ENCODE peak calls at places on chromosomes 11 and 22, in nine cellular contexts. V, C, A, S, J, P, T, U and E are unnamed samples.

GRCh38 chr11:122524532-122524882 is 131.0 kb upstream of the UBASH3B start:
- DNase-seq in T (no peak), P (no peak), S (no peak), C (no peak), V (no peak), U (no peak), A (no peak), J (no peak), E (no peak)

GRCh38 chr11:18720811-18721575 is 5.0 kb downstream of the IGSF22 start:
- DNase-seq in P (peak), V (peak), J (peak), A (peak), S (peak), C (peak), T (peak), U (peak), E (peak)

GRCh38 chr22:40721266-40721665 is 42.0 kb downstream of the MCHR1 start:
- DNase-seq in S (peak), J (peak), C (peak), P (peak), V (no peak), U (peak), T (no peak), A (peak), E (peak)

GRCh38 chr22:32900856-32901255 is 99.4 kb downstream of the TIMP3 start:
- DNase-seq in V (no peak), S (no peak), P (no peak), U (no peak), T (no peak), C (peak), J (no peak), A (no peak), E (no peak)

GRCh38 chr11:123564225-123564624 is 90.2 kb downstream of the SCN3B start:
- DNase-seq in V (no peak), J (no peak), C (no peak), U (no peak), P (no peak), T (no peak), A (no peak), S (no peak), E (no peak)

GRCh38 chr22:41638748-41639147 is 17.7 kb downstream of the XRCC6 start:
- DNase-seq in S (no peak), J (no peak), V (no peak), C (no peak), P (peak), A (no peak), T (no peak), U (no peak), E (no peak)

GRCh38 chr11:113778111-113778910 is 1.3 kb upstream of the CLDN25 start:
- DNase-seq in P (no peak), S (no peak), U (peak), C (peak), A (peak), T (no peak), J (peak), V (no peak), E (no peak)

GRCh38 chr11:8917157-8917820 is 6.3 kb downstream of the AKIP1 start:
- DNase-seq in U (peak), C (no peak), V (peak), J (peak), T (no peak), A (peak), P (no peak), S (no peak), E (no peak)

GRCh38 chr22:17205432-17205831 is 13.8 kb downstream of the ADA2 start:
- DNase-seq in A (no peak), J (no peak), S (no peak), V (no peak), C (peak), P (peak), U (no peak), T (no peak), E (no peak)

GRCh38 chr11:79520086-79520485 is 79.3 kb upstream of the TENM4 start:
- DNase-seq in A (no peak), J (no peak), U (no peak), T (no peak), V (no peak), S (no peak), P (no peak), C (no peak), E (no peak)

GRCh38 chr22:49769691-49770315 is 57.9 kb downstream of the BRD1 start:
- DNase-seq in C (no peak), J (no peak), V (no peak), S (no peak), T (no peak), P (no peak), A (no peak), U (no peak), E (no peak)

GRCh38 chr11:44095506-44096359 is at the start of gene EXT2:
- DNase-seq in U (peak), V (peak), J (peak), C (peak), A (peak), P (peak), T (peak), S (peak), E (peak)

GRCh38 chr11:80414766-80415165 is 973.9 kb upstream of the TENM4 start:
- DNase-seq in A (peak), U (no peak), V (no peak), S (no peak), J (no peak), C (no peak), T (no peak), P (no peak), E (no peak)

GRCh38 chr11:123549901-123550619 is 104.4 kb downstream of the SCN3B start:
- DNase-seq in T (no peak), P (no peak), V (no peak), A (no peak), J (no peak), S (no peak), C (no peak), U (no peak), E (no peak)

GRCh38 chr22:48856308-48856615 is 971.4 kb downstream of the BRD1 start:
- DNase-seq in J (no peak), A (no peak), T (peak), U (no peak), P (no peak), S (no peak), C (no peak), V (no peak), E (no peak)

GRCh38 chr11:45174963-45175362 is 28.5 kb downstream of the PRDM11 start:
- DNase-seq in T (no peak), A (no peak), P (no peak), S (no peak), V (no peak), J (no peak), U (no peak), C (no peak), E (no peak)

GRCh38 chr11:117200813-117201515 is 1.8 kb downstream of the TAGLN start:
- DNase-seq in S (no peak), C (no peak), J (no peak), T (no peak), U (no peak), P (no peak), A (no peak), V (no peak), E (no peak)

GRCh38 chr11:126720539-126721235 is 279.9 kb downstream of the KIRREL3 start:
- DNase-seq in U (no peak), S (no peak), J (no peak), V (no peak), P (no peak), T (no peak), A (no peak), C (no peak), E (no peak)

GRCh38 chr22:23262474-23263332 is 82.4 kb downstream of the BCR start:
- DNase-seq in S (no peak), C (no peak), V (no peak), T (no peak), U (no peak), A (no peak), P (no peak), J (no peak), E (no peak)

GRCh38 chr11:132941024-132941646 is 591.2 kb downstream of the OPCML start:
- DNase-seq in C (peak), P (no peak), S (peak), V (peak), A (peak), J (no peak), U (peak), T (peak), E (peak)

GRCh38 chr11:43830928-43831440 is 49.6 kb upstream of the ALKBH3 start:
- DNase-seq in A (peak), P (no peak), J (peak), T (peak), C (peak), S (no peak), U (peak), V (peak), E (no peak)

GRCh38 chr11:17413414-17414316 is 25.2 kb upstream of the KCNJ11 start:
- DNase-seq in P (no peak), S (peak), T (no peak), A (no peak), C (no peak), U (no peak), J (no peak), V (no peak), E (no peak)

GRCh38 chr11:84398017-84398626 is 1112.0 kb upstream of the CCDC90B start:
- DNase-seq in A (peak), J (peak), C (peak), S (no peak), P (peak), U (peak), T (no peak), V (no peak), E (peak)

GRCh38 chr11:102615077-102615893 is 9.8 kb downstream of the MMP20 start:
- DNase-seq in V (no peak), T (no peak), J (no peak), P (no peak), A (no peak), S (no peak), C (no peak), U (no peak), E (no peak)

GRCh38 chr22:47034905-47035419 is 272.5 kb downstream of the TBC1D22A start:
- DNase-seq in U (no peak), J (no peak), A (no peak), S (no peak), P (no peak), C (no peak), T (no peak), V (no peak), E (no peak)

GRCh38 chr22:39908737-39909136 is 7.9 kb downstream of the GRAP2 start:
- DNase-seq in C (no peak), U (no peak), P (no peak), A (peak), J (no peak), V (no peak), S (no peak), T (no peak), E (no peak)

GRCh38 chr11:64876835-64877341 is 1.5 kb downstream of the EHD1 start:
- DNase-seq in U (no peak), V (peak), T (no peak), P (no peak), A (no peak), C (no peak), S (no peak), J (peak), E (no peak)